ENCODE peak calls at places on chromosome 14, in nine cellular contexts. One of them, this sample, is unnamed.

GRCh38 chr14:27242874-27243273 is 645.0 kb upstream of the NOVA1 start:
- DNase-seq in GM06990: no peak
- DNase-seq in GM23338: no peak
- DNase-seq in mesendoderm: no peak
- DNase-seq in ascending aorta: no peak
- DNase-seq in dorsolateral prefrontal cortex: no peak
- DNase-seq in K562: no peak
- DNase-seq in GM12865: no peak
- DNase-seq in mucosa of descending colon: no peak
- DNase-seq in this sample: no peak

GRCh38 chr14:23202001-23202400 is 18.5 kb upstream of the SLC7A8 start:
- DNase-seq in GM06990: no peak
- DNase-seq in GM23338: no peak
- DNase-seq in mesendoderm: no peak
- DNase-seq in ascending aorta: no peak
- DNase-seq in dorsolateral prefrontal cortex: no peak
- DNase-seq in K562: no peak
- DNase-seq in GM12865: no peak
- DNase-seq in mucosa of descending colon: no peak
- DNase-seq in this sample: no peak

GRCh38 chr14:77570706-77571293 is 45.6 kb downstream of the SPTLC2 start:
- DNase-seq in GM06990: no peak
- DNase-seq in GM23338: no peak
- DNase-seq in mesendoderm: no peak
- DNase-seq in ascending aorta: no peak
- DNase-seq in dorsolateral prefrontal cortex: no peak
- DNase-seq in K562: no peak
- DNase-seq in GM12865: no peak
- DNase-seq in mucosa of descending colon: no peak
- DNase-seq in this sample: no peak

GRCh38 chr14:39265741-39266588 is 32.2 kb downstream of the MIA2 start:
- DNase-seq in GM06990: no peak
- DNase-seq in GM23338: no peak
- DNase-seq in mesendoderm: no peak
- DNase-seq in ascending aorta: peak
- DNase-seq in dorsolateral prefrontal cortex: no peak
- DNase-seq in K562: no peak
- DNase-seq in GM12865: no peak
- DNase-seq in mucosa of descending colon: no peak
- DNase-seq in this sample: no peak

GRCh38 chr14:94998702-94999101 is 158.6 kb downstream of the DICER1 start:
- DNase-seq in GM06990: no peak
- DNase-seq in GM23338: peak
- DNase-seq in mesendoderm: no peak
- DNase-seq in ascending aorta: no peak
- DNase-seq in dorsolateral prefrontal cortex: no peak
- DNase-seq in K562: no peak
- DNase-seq in GM12865: no peak
- DNase-seq in mucosa of descending colon: no peak
- DNase-seq in this sample: no peak

GRCh38 chr14:89507521-89507920 is 90.5 kb upstream of the FOXN3 start:
- DNase-seq in GM06990: peak
- DNase-seq in GM23338: no peak
- DNase-seq in mesendoderm: no peak
- DNase-seq in ascending aorta: no peak
- DNase-seq in dorsolateral prefrontal cortex: no peak
- DNase-seq in K562: no peak
- DNase-seq in GM12865: peak
- DNase-seq in mucosa of descending colon: no peak
- DNase-seq in this sample: no peak

GRCh38 chr14:61174395-61175386 is 106.4 kb downstream of the TMEM30B start:
- DNase-seq in GM06990: no peak
- DNase-seq in GM23338: no peak
- DNase-seq in mesendoderm: peak
- DNase-seq in ascending aorta: no peak
- DNase-seq in dorsolateral prefrontal cortex: no peak
- DNase-seq in K562: no peak
- DNase-seq in GM12865: no peak
- DNase-seq in mucosa of descending colon: no peak
- DNase-seq in this sample: no peak

GRCh38 chr14:54344445-54344844 is 52.4 kb upstream of the CDKN3 start:
- DNase-seq in GM06990: no peak
- DNase-seq in GM23338: no peak
- DNase-seq in mesendoderm: no peak
- DNase-seq in ascending aorta: no peak
- DNase-seq in dorsolateral prefrontal cortex: no peak
- DNase-seq in K562: peak
- DNase-seq in GM12865: no peak
- DNase-seq in mucosa of descending colon: no peak
- DNase-seq in this sample: no peak

GRCh38 chr14:24289649-24290283 is 9.8 kb downstream of the DHRS1 start:
- DNase-seq in GM06990: no peak
- DNase-seq in GM23338: no peak
- DNase-seq in mesendoderm: no peak
- DNase-seq in ascending aorta: no peak
- DNase-seq in dorsolateral prefrontal cortex: no peak
- DNase-seq in K562: no peak
- DNase-seq in GM12865: peak
- DNase-seq in mucosa of descending colon: no peak
- DNase-seq in this sample: no peak

GRCh38 chr14:46661728-46662127 is 10.1 kb upstream of the RPL10L start:
- DNase-seq in GM06990: no peak
- DNase-seq in GM23338: peak
- DNase-seq in mesendoderm: peak
- DNase-seq in ascending aorta: no peak
- DNase-seq in dorsolateral prefrontal cortex: no peak
- DNase-seq in K562: no peak
- DNase-seq in GM12865: no peak
- DNase-seq in mucosa of descending colon: no peak
- DNase-seq in this sample: no peak

DNA sequence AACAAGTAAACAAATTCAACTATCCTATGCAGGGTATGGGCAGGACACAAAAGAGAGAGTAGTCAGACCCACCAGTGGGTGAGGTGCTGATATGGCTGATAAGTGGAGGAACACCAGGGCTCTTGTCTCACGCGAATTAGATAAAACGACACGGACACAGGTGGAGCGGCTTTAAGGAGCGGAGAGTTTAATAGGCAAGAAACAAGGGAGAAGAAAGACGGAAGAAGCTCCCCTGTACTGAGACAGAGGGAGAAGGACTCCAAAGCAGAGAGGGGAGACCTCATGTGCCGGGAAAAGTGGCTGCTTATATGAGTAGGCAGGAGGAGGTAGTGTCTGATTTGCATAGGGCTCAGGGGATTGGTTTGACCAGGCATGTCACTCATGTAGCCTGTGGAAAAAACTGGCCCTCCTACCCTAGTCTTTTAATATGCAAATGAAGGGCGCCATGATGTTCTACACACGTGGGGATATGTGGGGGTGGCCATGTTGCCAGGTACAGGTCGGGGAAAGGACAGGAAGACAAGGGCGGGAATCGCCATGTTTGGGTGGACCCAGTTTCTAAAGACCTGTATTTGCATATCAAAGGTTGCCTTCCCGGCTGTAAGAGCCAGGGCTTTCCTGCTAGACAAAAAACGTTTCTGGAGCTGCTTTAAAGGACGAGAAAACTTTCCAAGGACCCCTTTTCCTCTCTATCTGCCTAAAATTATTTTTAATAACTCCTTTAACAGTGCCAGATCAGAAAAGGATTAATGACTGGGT is 28.8 kb downstream of the RPGRIP1 start:
- DNase-seq in GM06990: peak
- DNase-seq in GM23338: peak
- DNase-seq in mesendoderm: peak
- DNase-seq in ascending aorta: peak
- DNase-seq in dorsolateral prefrontal cortex: peak
- DNase-seq in K562: peak
- DNase-seq in GM12865: peak
- DNase-seq in mucosa of descending colon: peak
- DNase-seq in this sample: peak
- H3K4me3 ChIP-seq in GM06990: peak
- H3K4me3 ChIP-seq in GM23338: peak
- H3K4me3 ChIP-seq in mesendoderm: peak
- H3K4me3 ChIP-seq in ascending aorta: peak
- H3K4me3 ChIP-seq in dorsolateral prefrontal cortex: peak
- H3K4me3 ChIP-seq in K562: peak
- H3K4me3 ChIP-seq in GM12865: peak
- H3K4me3 ChIP-seq in mucosa of descending colon: no peak
- H3K4me3 ChIP-seq in this sample: peak

DNA sequence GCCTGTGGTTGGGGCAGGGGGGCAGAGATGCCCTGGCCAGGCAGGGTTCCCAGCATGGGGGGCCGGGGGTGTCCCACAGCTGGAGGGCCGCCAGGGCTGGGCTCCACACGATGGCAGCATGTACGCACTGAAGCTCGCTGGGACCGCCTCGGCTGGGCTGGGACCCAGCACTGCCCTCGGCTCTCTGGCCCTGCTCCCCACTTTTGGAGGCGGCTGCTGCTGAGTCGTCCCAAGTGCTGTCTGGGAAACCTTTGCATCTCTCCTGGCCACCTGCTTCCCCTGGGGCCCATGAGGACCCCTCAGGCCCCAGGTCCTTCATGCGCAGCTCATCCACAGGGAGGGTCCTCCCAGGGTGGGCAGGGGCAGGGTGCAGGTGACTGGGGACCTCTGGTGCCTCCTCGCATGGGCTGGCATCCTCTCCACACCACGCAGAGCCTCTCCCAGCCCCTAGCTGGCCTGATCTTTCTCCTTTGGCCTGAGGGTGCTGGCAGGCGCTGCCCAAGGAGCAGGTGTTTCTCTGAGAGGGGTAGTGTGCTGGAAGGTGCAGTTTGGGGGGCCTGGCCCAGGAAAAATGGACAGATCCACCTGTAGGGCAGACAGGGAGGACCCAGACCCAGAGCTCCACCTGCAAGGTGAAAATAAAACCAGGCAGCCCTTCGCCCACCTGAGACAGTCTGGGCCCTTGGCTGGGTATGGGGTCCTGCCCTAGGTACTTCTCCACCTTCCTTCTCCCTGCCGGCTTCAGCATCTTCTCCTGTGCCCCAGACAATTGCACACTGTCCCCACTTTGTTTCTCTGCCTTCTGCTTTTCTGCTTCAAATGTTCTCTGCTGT is 46.9 kb downstream of the DLK1 start:
- DNase-seq in GM06990: no peak
- DNase-seq in GM23338: no peak
- DNase-seq in mesendoderm: no peak
- DNase-seq in ascending aorta: peak
- DNase-seq in dorsolateral prefrontal cortex: no peak
- DNase-seq in K562: no peak
- DNase-seq in GM12865: no peak
- DNase-seq in mucosa of descending colon: no peak
- DNase-seq in this sample: no peak
- H3K4me3 ChIP-seq in GM06990: no peak
- H3K4me3 ChIP-seq in GM23338: no peak
- H3K4me3 ChIP-seq in mesendoderm: no peak
- H3K4me3 ChIP-seq in ascending aorta: no peak
- H3K4me3 ChIP-seq in dorsolateral prefrontal cortex: no peak
- H3K4me3 ChIP-seq in K562: no peak
- H3K4me3 ChIP-seq in GM12865: no peak
- H3K4me3 ChIP-seq in mucosa of descending colon: no peak
- H3K4me3 ChIP-seq in this sample: no peak

GRCh38 chr14:21539154-21539940 is 13.2 kb upstream of the SALL2 start:
- DNase-seq in GM06990: no peak
- DNase-seq in GM23338: peak
- DNase-seq in mesendoderm: peak
- DNase-seq in ascending aorta: no peak
- DNase-seq in dorsolateral prefrontal cortex: no peak
- DNase-seq in K562: no peak
- DNase-seq in GM12865: no peak
- DNase-seq in mucosa of descending colon: no peak
- DNase-seq in this sample: no peak

GRCh38 chr14:21535545-21536394 is 9.6 kb upstream of the SALL2 start:
- DNase-seq in GM06990: no peak
- DNase-seq in GM23338: no peak
- DNase-seq in mesendoderm: no peak
- DNase-seq in ascending aorta: no peak
- DNase-seq in dorsolateral prefrontal cortex: no peak
- DNase-seq in K562: no peak
- DNase-seq in GM12865: no peak
- DNase-seq in mucosa of descending colon: no peak
- DNase-seq in this sample: no peak

GRCh38 chr14:21537088-21537424 is 10.9 kb upstream of the SALL2 start:
- DNase-seq in GM06990: no peak
- DNase-seq in GM23338: no peak
- DNase-seq in mesendoderm: no peak
- DNase-seq in ascending aorta: no peak
- DNase-seq in dorsolateral prefrontal cortex: no peak
- DNase-seq in K562: no peak
- DNase-seq in GM12865: no peak
- DNase-seq in mucosa of descending colon: no peak
- DNase-seq in this sample: no peak

GRCh38 chr14:21534576-21534975 is 8.4 kb upstream of the SALL2 start:
- DNase-seq in GM06990: no peak
- DNase-seq in GM23338: peak
- DNase-seq in mesendoderm: peak
- DNase-seq in ascending aorta: no peak
- DNase-seq in dorsolateral prefrontal cortex: no peak
- DNase-seq in K562: no peak
- DNase-seq in GM12865: no peak
- DNase-seq in mucosa of descending colon: no peak
- DNase-seq in this sample: no peak

DNA sequence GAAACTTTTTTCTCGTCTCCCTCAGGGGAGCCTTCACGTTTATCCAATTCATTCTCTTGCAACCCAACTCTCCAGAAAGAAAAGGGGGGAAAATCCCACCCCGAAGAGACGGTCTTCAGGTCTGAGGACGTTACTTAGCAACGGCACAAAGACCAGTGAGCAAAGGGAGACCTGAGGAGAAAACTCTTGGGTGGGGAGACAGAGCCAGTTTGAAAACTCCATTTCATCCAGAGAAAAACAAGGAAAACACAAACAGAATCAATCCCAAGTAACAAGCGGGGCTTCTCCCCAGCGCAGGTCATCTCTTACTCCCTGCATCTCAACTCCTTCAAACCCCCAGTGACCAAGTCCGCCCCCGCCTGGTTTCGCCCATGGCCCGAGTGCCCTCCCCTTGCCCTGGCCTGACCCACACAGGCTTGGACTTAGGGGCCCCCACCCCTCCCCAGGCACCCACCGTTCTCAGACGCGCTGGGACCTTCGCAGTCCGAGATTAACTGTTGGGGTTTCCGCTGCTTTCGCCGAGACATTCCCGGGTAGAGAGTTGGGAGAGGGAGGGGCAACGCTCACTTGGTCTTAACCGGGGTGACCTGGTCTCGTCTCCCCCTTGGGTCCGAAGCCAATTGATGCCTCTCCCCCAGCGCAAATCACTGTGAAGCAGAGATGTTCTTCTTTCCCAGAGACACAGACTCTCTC is 10.4 kb upstream of the SALL2 start:
- DNase-seq in GM06990: no peak
- DNase-seq in GM23338: peak
- DNase-seq in mesendoderm: peak
- DNase-seq in ascending aorta: no peak
- DNase-seq in dorsolateral prefrontal cortex: no peak
- DNase-seq in K562: no peak
- DNase-seq in GM12865: no peak
- DNase-seq in mucosa of descending colon: no peak
- DNase-seq in this sample: no peak
- H3K4me3 ChIP-seq in GM06990: no peak
- H3K4me3 ChIP-seq in GM23338: peak
- H3K4me3 ChIP-seq in mesendoderm: peak
- H3K4me3 ChIP-seq in ascending aorta: peak
- H3K4me3 ChIP-seq in dorsolateral prefrontal cortex: peak
- H3K4me3 ChIP-seq in K562: no peak
- H3K4me3 ChIP-seq in GM12865: no peak
- H3K4me3 ChIP-seq in mucosa of descending colon: no peak
- H3K4me3 ChIP-seq in this sample: peak

GRCh38 chr14:106174206-106174605 is 647.8 kb downstream of the TMEM121 start:
- DNase-seq in GM06990: no peak
- DNase-seq in GM23338: no peak
- DNase-seq in mesendoderm: no peak
- DNase-seq in ascending aorta: no peak
- DNase-seq in dorsolateral prefrontal cortex: no peak
- DNase-seq in K562: no peak
- DNase-seq in GM12865: no peak
- DNase-seq in mucosa of descending colon: peak
- DNase-seq in this sample: no peak
- H3K4me3 ChIP-seq in GM06990: no peak
- H3K4me3 ChIP-seq in GM23338: no peak
- H3K4me3 ChIP-seq in mesendoderm: no peak
- H3K4me3 ChIP-seq in ascending aorta: no peak
- H3K4me3 ChIP-seq in dorsolateral prefrontal cortex: no peak
- H3K4me3 ChIP-seq in K562: no peak
- H3K4me3 ChIP-seq in GM12865: no peak
- H3K4me3 ChIP-seq in mucosa of descending colon: no peak
- H3K4me3 ChIP-seq in this sample: no peak